ENCODE peak calls at places on chromosomes 6 and 20, in six cellular contexts. One of them, this sample, is unnamed.

GRCh38 chr6:72699142-72699541 is 77.3 kb downstream of the KCNQ5 start:
- DNase-seq in Calu3: no peak
- DNase-seq in amniotic stem cell: no peak
- DNase-seq in lower lobe of right lung: no peak
- DNase-seq in HTR-8/SVneo: no peak
- DNase-seq in CD4-positive, alpha-beta T cell: no peak
- DNase-seq in this sample: no peak

GRCh38 chr6:15399651-15400470 is 154.0 kb downstream of the JARID2 start:
- DNase-seq in lower lobe of right lung: peak
- DNase-seq in HTR-8/SVneo: peak
- DNase-seq in Calu3: no peak
- DNase-seq in amniotic stem cell: peak
- DNase-seq in CD4-positive, alpha-beta T cell: no peak
- DNase-seq in this sample: peak

GRCh38 chr6:7468382-7469081 is 72.9 kb upstream of the DSP start:
- DNase-seq in amniotic stem cell: no peak
- DNase-seq in lower lobe of right lung: no peak
- DNase-seq in HTR-8/SVneo: peak
- DNase-seq in CD4-positive, alpha-beta T cell: no peak
- DNase-seq in Calu3: peak
- DNase-seq in this sample: no peak

GRCh38 chr6:141580988-141581387 is 551.7 kb upstream of the GJE1 start:
- DNase-seq in HTR-8/SVneo: peak
- DNase-seq in CD4-positive, alpha-beta T cell: no peak
- DNase-seq in amniotic stem cell: no peak
- DNase-seq in Calu3: no peak
- DNase-seq in lower lobe of right lung: no peak
- DNase-seq in this sample: no peak

GRCh38 chr20:59071224-59071623 is 28.6 kb upstream of the PRELID3B start:
- DNase-seq in Calu3: no peak
- DNase-seq in lower lobe of right lung: no peak
- DNase-seq in amniotic stem cell: no peak
- DNase-seq in HTR-8/SVneo: no peak
- DNase-seq in CD4-positive, alpha-beta T cell: no peak
- DNase-seq in this sample: no peak

GRCh38 chr6:73694711-73695411 is 1.1 kb upstream of the CD109 start:
- DNase-seq in Calu3: no peak
- DNase-seq in amniotic stem cell: no peak
- DNase-seq in CD4-positive, alpha-beta T cell: no peak
- DNase-seq in HTR-8/SVneo: no peak
- DNase-seq in lower lobe of right lung: no peak
- DNase-seq in this sample: no peak

GRCh38 chr20:44188752-44189151 is 1.8 kb upstream of the JPH2 start:
- DNase-seq in CD4-positive, alpha-beta T cell: no peak
- DNase-seq in amniotic stem cell: no peak
- DNase-seq in HTR-8/SVneo: no peak
- DNase-seq in Calu3: no peak
- DNase-seq in lower lobe of right lung: no peak
- DNase-seq in this sample: no peak

GRCh38 chr20:47352332-47353223 is 3.9 kb downstream of the ZMYND8 start:
- DNase-seq in amniotic stem cell: no peak
- DNase-seq in lower lobe of right lung: peak
- DNase-seq in Calu3: peak
- DNase-seq in CD4-positive, alpha-beta T cell: no peak
- DNase-seq in HTR-8/SVneo: no peak
- DNase-seq in this sample: no peak

GRCh38 chr20:59004763-59005522 is 2.1 kb downstream of the CTSZ start:
- DNase-seq in HTR-8/SVneo: no peak
- DNase-seq in Calu3: no peak
- DNase-seq in amniotic stem cell: no peak
- DNase-seq in CD4-positive, alpha-beta T cell: peak
- DNase-seq in lower lobe of right lung: peak
- DNase-seq in this sample: no peak

GRCh38 chr6:19536838-19537237 is 300.3 kb upstream of the ID4 start:
- DNase-seq in CD4-positive, alpha-beta T cell: no peak
- DNase-seq in HTR-8/SVneo: peak
- DNase-seq in amniotic stem cell: no peak
- DNase-seq in Calu3: no peak
- DNase-seq in lower lobe of right lung: no peak
- DNase-seq in this sample: no peak

GRCh38 chr20:59055302-59055701 is 12.7 kb upstream of the PRELID3B start:
- DNase-seq in Calu3: peak
- DNase-seq in amniotic stem cell: no peak
- DNase-seq in CD4-positive, alpha-beta T cell: no peak
- DNase-seq in lower lobe of right lung: no peak
- DNase-seq in HTR-8/SVneo: no peak
- DNase-seq in this sample: no peak

GRCh38 chr20:4052554-4052953 is 37.2 kb upstream of the RNF24 start:
- DNase-seq in lower lobe of right lung: no peak
- DNase-seq in Calu3: no peak
- DNase-seq in HTR-8/SVneo: no peak
- DNase-seq in amniotic stem cell: no peak
- DNase-seq in CD4-positive, alpha-beta T cell: no peak
- DNase-seq in this sample: no peak

GRCh38 chr6:26205161-26205624 is 118.0 kb downstream of the HFE start:
- DNase-seq in HTR-8/SVneo: no peak
- DNase-seq in Calu3: peak
- DNase-seq in CD4-positive, alpha-beta T cell: peak
- DNase-seq in lower lobe of right lung: peak
- DNase-seq in amniotic stem cell: peak
- DNase-seq in this sample: no peak